ENCODE peak calls at places on chromosomes 16 and 17, in ten cellular contexts. T, J, O, E, M, V, W, F, R and C are unnamed samples.

GRCh38 chr16:3458852-3459361 is 15.4 kb downstream of the NAA60 start:
- DNase-seq in T (no peak), J (peak), O (peak), E (no peak), M (no peak), V (peak), W (no peak), F (no peak), R (no peak), C (no peak)

GRCh38 chr17:78962345-78962983 is 17.3 kb downstream of the LGALS3BP start:
- DNase-seq in T (no peak), J (peak), O (peak), E (no peak), M (no peak), V (peak), W (no peak), F (no peak), R (peak), C (no peak)

GRCh38 chr16:83924686-83925085 is 25.8 kb downstream of the MLYCD start:
- DNase-seq in T (no peak), J (no peak), O (no peak), E (no peak), M (no peak), V (no peak), W (no peak), F (no peak), R (no peak), C (no peak)

GRCh38 chr16:85010931-85011845 is at the start of gene ZDHHC7:
- DNase-seq in T (peak), J (peak), O (peak), E (peak), M (peak), V (peak), W (peak), F (peak), R (peak), C (peak)

GRCh38 chr16:75629132-75629531 is 6.1 kb upstream of the ADAT1 start:
- DNase-seq in T (no peak), J (no peak), O (no peak), E (no peak), M (no peak), V (no peak), W (no peak), F (no peak), R (no peak), C (no peak)

GRCh38 chr17:65085397-65085796 is 28.9 kb upstream of the GNA13 start:
- DNase-seq in T (no peak), J (peak), O (no peak), E (no peak), M (no peak), V (no peak), W (no peak), F (no peak), R (no peak), C (no peak)

GRCh38 chr16:85204242-85205010 is 92.2 kb upstream of the CIBAR2 start:
- DNase-seq in T (no peak), J (no peak), O (no peak), E (no peak), M (no peak), V (no peak), W (no peak), F (no peak), R (no peak), C (no peak)

GRCh38 chr16:25692734-25693508 is 1.2 kb downstream of the HS3ST4 start:
- DNase-seq in T (no peak), J (no peak), O (no peak), E (no peak), M (peak), V (no peak), W (no peak), F (no peak), R (no peak), C (no peak)

GRCh38 chr16:87017388-87018012 is 299.7 kb downstream of the C16orf95 start:
- DNase-seq in T (peak), J (peak), O (no peak), E (no peak), M (no peak), V (no peak), W (no peak), F (no peak), R (no peak), C (no peak)

GRCh38 chr17:19237389-19238166 is 412 bp downstream of the EPN2 start:
- DNase-seq in T (peak), J (peak), O (peak), E (no peak), M (peak), V (peak), W (no peak), F (peak), R (peak), C (peak)

GRCh38 chr17:19242926-19243325 is 5.8 kb downstream of the EPN2 start:
- DNase-seq in T (peak), J (no peak), O (no peak), E (no peak), M (no peak), V (no peak), W (no peak), F (no peak), R (peak), C (no peak)

GRCh38 chr17:19242323-19242722 is 5.2 kb downstream of the EPN2 start:
- DNase-seq in T (no peak), J (no peak), O (no peak), E (no peak), M (no peak), V (no peak), W (no peak), F (no peak), R (no peak), C (peak)

GRCh38 chr17:19239544-19239943 is 2.4 kb downstream of the EPN2 start:
- DNase-seq in T (peak), J (no peak), O (no peak), E (no peak), M (no peak), V (no peak), W (no peak), F (peak), R (no peak), C (peak)

GRCh38 chr17:19238167-19238505 is 970 bp downstream of the EPN2 start:
- DNase-seq in T (peak), J (peak), O (peak), E (no peak), M (peak), V (peak), W (no peak), F (peak), R (peak), C (peak)
- TF ChIP-seq POLR2A in T (no peak), J (no peak), O (no peak), E (no peak), M (no peak), V (no peak), W (no peak), F (no peak), R (no peak), C (no peak)

GRCh38 chr17:1967092-1967662 is 58.0 kb downstream of the RTN4RL1 start:
- DNase-seq in T (no peak), J (no peak), O (peak), E (no peak), M (peak), V (no peak), W (no peak), F (no peak), R (no peak), C (peak)
- TF ChIP-seq EP300 in T (no peak), J (no peak), O (no peak), E (no peak), M (no peak), V (no peak), W (no peak), F (no peak), R (no peak), C (no peak)

DNA sequence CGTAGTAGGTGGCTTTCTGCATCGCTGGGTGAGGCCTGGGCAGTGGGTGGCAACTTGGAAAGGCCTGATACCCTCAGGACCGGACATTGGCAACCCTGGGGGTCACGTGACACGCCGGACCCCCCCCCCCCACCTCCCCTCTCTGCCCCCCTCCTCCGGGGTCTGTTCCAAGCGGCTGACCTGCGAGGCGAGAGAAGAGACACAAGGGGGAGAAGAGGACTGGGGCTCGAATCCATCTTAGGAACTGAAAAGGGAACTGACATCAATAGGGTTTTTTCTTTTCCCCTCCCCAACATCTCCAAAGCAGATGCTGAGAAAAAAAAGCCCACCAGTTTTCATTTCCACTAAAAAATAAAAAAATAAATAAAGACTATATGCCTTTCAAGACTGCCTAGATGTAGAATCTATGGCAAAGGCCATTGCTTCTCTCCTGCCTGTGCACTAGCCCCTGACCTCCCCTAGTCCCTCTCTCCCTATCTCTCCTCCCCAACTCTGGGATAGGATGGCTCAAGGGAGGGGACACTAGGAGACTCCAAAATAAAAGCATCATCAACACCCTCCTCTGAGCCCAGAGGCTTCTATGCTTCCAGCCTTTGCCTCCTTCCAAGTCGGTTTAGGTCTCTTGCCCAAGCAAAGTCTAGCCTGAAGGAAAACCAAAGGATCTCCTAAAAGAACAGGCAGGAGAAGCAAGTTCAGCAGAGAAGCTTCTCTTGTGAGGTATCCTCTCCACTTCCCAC is 7.7 kb upstream of the HOXB2 start:
- DNase-seq in T (peak), J (no peak), O (no peak), E (no peak), M (no peak), V (no peak), W (no peak), F (no peak), R (no peak), C (no peak)
- TF ChIP-seq CTCF in T (no peak), J (no peak), O (no peak), E (no peak), M (no peak), V (no peak), W (no peak), F (no peak), R (no peak), C (no peak)

DNA sequence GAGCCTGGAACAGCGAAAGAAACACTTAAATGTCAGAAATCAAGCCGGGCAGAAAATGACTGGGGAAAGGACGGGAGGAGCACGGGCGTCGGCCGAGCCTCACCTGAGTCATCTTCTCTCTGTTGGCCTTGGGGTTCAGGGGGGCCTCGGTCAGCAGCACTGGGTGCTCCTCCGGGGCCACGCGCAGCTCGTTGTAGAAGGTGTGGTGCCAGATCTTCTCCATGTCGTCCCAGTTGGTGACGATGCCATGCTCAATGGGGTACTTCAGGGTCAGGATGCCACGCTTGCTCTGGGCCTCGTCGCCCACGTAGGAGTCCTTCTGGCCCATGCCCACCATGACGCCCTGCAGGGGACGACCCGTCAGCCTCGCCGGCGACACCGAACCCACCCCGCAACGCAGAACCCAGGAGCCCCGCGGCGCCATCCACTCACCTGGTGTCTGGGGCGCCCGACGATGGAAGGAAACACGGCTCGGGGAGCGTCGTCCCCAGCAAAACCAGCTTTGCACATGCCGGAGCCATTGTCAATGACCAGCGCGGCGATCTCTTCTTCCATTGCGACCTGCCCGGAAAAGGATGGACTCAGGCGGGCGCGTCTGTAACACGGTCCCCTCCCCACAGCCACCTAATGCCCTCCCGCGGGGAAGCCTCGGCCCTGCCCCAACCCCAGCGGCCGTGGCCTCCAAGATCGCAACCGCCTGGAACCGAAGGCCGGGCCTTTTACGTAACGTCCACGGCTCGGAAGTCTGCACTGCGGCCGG is 619 bp downstream of the ACTG1 start:
- DNase-seq in T (peak), J (peak), O (no peak), E (no peak), M (no peak), V (no peak), W (no peak), F (no peak), R (no peak), C (peak)
- TF ChIP-seq POLR2A in T (no peak), J (peak), O (no peak), E (no peak), M (peak), V (no peak), W (peak), F (no peak), R (no peak), C (no peak)

GRCh38 chr16:49355923-49356665 is 17.5 kb upstream of the C16orf78 start:
- DNase-seq in T (no peak), J (no peak), O (no peak), E (no peak), M (no peak), V (no peak), W (no peak), F (no peak), R (peak), C (no peak)
- TF ChIP-seq EP300 in T (no peak), J (no peak), O (no peak), E (no peak), M (no peak), V (no peak), W (no peak), F (no peak), R (no peak), C (no peak)

GRCh38 chr16:30980959-30981358 is 4.0 kb upstream of the HSD3B7 start:
- DNase-seq in T (no peak), J (no peak), O (no peak), E (no peak), M (no peak), V (no peak), W (no peak), F (no peak), R (peak), C (no peak)
- TF ChIP-seq CTCF in T (no peak), J (no peak), O (no peak), E (no peak), M (no peak), V (no peak), W (no peak), F (no peak), R (no peak), C (no peak)

GRCh38 chr16:53743149-53743566 is 39.2 kb downstream of the FTO start:
- DNase-seq in T (no peak), J (peak), O (no peak), E (no peak), M (no peak), V (peak), W (peak), F (no peak), R (no peak), C (no peak)

GRCh38 chr16:53737563-53737962 is 33.6 kb downstream of the FTO start:
- DNase-seq in T (no peak), J (no peak), O (no peak), E (no peak), M (no peak), V (no peak), W (no peak), F (no peak), R (no peak), C (no peak)

GRCh38 chr16:53740933-53741531 is 37.1 kb downstream of the FTO start:
- DNase-seq in T (no peak), J (no peak), O (no peak), E (no peak), M (no peak), V (no peak), W (no peak), F (no peak), R (no peak), C (no peak)

GRCh38 chr16:53741546-53741945 is 37.6 kb downstream of the FTO start:
- DNase-seq in T (no peak), J (no peak), O (no peak), E (no peak), M (no peak), V (no peak), W (no peak), F (no peak), R (no peak), C (no peak)

DNA sequence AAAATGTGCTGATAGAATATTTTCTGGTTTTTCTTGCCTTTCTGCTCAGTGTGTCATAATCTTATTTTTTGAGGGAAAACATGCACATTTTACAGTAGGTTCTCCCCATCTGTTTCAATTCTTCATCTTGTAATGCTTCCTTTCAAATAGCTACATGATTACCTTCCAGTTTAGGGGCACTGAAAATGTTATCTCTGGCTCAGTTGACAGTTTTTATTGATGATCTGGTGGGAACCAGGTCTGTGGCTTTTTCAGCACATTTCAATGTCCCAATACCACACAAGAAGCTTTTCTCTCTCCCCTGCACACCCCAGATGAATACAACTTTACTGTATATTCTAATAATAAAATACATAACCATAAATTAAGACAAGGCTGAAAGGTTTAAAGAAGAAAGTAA is 36.5 kb downstream of the FTO start:
- DNase-seq in T (no peak), J (no peak), O (no peak), E (no peak), M (no peak), V (no peak), W (no peak), F (no peak), R (no peak), C (no peak)
- TF ChIP-seq POLR2A in T (no peak), J (no peak), O (no peak), E (no peak), M (no peak), V (no peak), W (no peak), F (no peak), R (no peak), C (no peak)